ENCODE peak calls at places on chromosomes 1 and 21, in six cellular contexts. O, H, E, Q, R and F are unnamed samples.

GRCh38 chr1:16017461-16018303 is at the start of gene HSPB7:
- DNase-seq in O (peak; percentile 75), H (no peak), E (peak; percentile 93), Q (no peak), R (no peak), F (peak; percentile 79)

GRCh38 chr21:31813873-31814272 is 58.9 kb upstream of the HUNK start:
- DNase-seq in O (no peak), H (no peak), E (no peak), Q (no peak), R (no peak), F (no peak)

GRCh38 chr1:174990382-174990999 is 9.3 kb upstream of the CACYBP start:
- DNase-seq in O (no peak), H (peak; percentile 78), E (peak; percentile 84), Q (peak; percentile 7), R (no peak), F (no peak)

GRCh38 chr1:53956308-53957168 is 10.4 kb downstream of the LRRC42 start:
- DNase-seq in O (no peak), H (no peak), E (no peak), Q (peak; percentile 71), R (no peak), F (no peak)

GRCh38 chr1:34115233-34115632 is 49.8 kb downstream of the CSMD2 start:
- DNase-seq in O (no peak), H (no peak), E (peak; percentile 57), Q (no peak), R (no peak), F (no peak)

GRCh38 chr1:22592919-22593790 is 29.9 kb downstream of the EPHA8 start:
- DNase-seq in O (no peak), H (no peak), E (no peak), Q (no peak), R (no peak), F (peak; percentile 88)

GRCh38 chr1:219784660-219785391 is 143.5 kb downstream of the SLC30A10 start:
- DNase-seq in O (no peak), H (no peak), E (peak; percentile 75), Q (no peak), R (no peak), F (no peak)

GRCh38 chr1:228802386-228803221 is 67.3 kb downstream of the RHOU start:
- DNase-seq in O (peak; percentile 6), H (no peak), E (no peak), Q (no peak), R (no peak), F (no peak)

GRCh38 chr1:24868016-24868875 is 61.8 kb downstream of the RUNX3 start:
- DNase-seq in O (peak; percentile 36), H (no peak), E (no peak), Q (no peak), R (no peak), F (no peak)

GRCh38 chr1:157279157-157280140 is 141.3 kb upstream of the ETV3 start:
- DNase-seq in O (peak; percentile 30), H (no peak), E (no peak), Q (no peak), R (no peak), F (peak; percentile 3)

GRCh38 chr1:229119876-229120275 is 151.0 kb upstream of the RAB4A start:
- DNase-seq in O (no peak), H (no peak), E (no peak), Q (no peak), R (no peak), F (no peak)

GRCh38 chr1:20233866-20234265 is 47.5 kb upstream of the PLA2G2C start:
- DNase-seq in O (no peak), H (peak; percentile 57), E (peak; percentile 50), Q (peak; percentile 39), R (peak; percentile 8), F (no peak)

GRCh38 chr1:24336099-24336498 is 16.9 kb downstream of the GRHL3 start:
- DNase-seq in O (no peak), H (no peak), E (no peak), Q (no peak), R (no peak), F (no peak)

GRCh38 chr1:208778417-208778816 is 534.2 kb upstream of the PLXNA2 start:
- DNase-seq in O (no peak), H (no peak), E (peak; percentile 26), Q (no peak), R (no peak), F (no peak)

GRCh38 chr1:89971600-89971999 is 23.3 kb upstream of the ZNF326 start:
- DNase-seq in O (no peak), H (no peak), E (no peak), Q (no peak), R (no peak), F (no peak)

GRCh38 chr1:207847116-207847515 is 63.8 kb downstream of the CD34 start:
- DNase-seq in O (no peak), H (no peak), E (no peak), Q (no peak), R (no peak), F (no peak)

GRCh38 chr21:41672543-41672915 is 94.3 kb downstream of the RIPK4 start:
- DNase-seq in O (no peak), H (no peak), E (no peak), Q (no peak), R (no peak), F (no peak)

GRCh38 chr21:36209626-36210171 is 53.1 kb downstream of the DOP1B start:
- DNase-seq in O (no peak), H (no peak), E (peak; percentile 59), Q (peak; percentile 60), R (no peak), F (peak; percentile 78)

GRCh38 chr1:187928288-187928687 is 1099.5 kb downstream of the PLA2G4A start:
- DNase-seq in O (peak; percentile 49), H (peak; percentile 52), E (peak; percentile 14), Q (peak; percentile 17), R (no peak), F (peak; percentile 45)

GRCh38 chr1:157959750-157960149 is 33.7 kb upstream of the KIRREL1 start:
- DNase-seq in O (no peak), H (no peak), E (no peak), Q (no peak), R (no peak), F (no peak)

GRCh38 chr1:28115267-28115666 is 26.9 kb upstream of the EYA3 start:
- DNase-seq in O (no peak), H (no peak), E (no peak), Q (no peak), R (no peak), F (no peak)

GRCh38 chr1:34057347-34057746 is 107.7 kb downstream of the CSMD2 start:
- DNase-seq in O (peak; percentile 52), H (no peak), E (no peak), Q (no peak), R (no peak), F (peak; percentile 59)

GRCh38 chr1:117612517-117613248 is 6.8 kb downstream of the TENT5C start:
- DNase-seq in O (no peak), H (no peak), E (peak; percentile 78), Q (no peak), R (no peak), F (peak; percentile 6)

GRCh38 chr1:178011101-178011828 is 41.4 kb upstream of the SEC16B start:
- DNase-seq in O (no peak), H (peak; percentile 61), E (peak; percentile 65), Q (no peak), R (no peak), F (no peak)

GRCh38 chr1:168824418-168824817 is 95.4 kb upstream of the DPT start:
- DNase-seq in O (no peak), H (no peak), E (no peak), Q (no peak), R (no peak), F (no peak)